ENCODE peak calls at places on chromosomes 7 and 10, in four cellular contexts. R is prostate gland, V is foreskin fibroblast, B is left ventricle myocardium inferior. N is an unnamed sample.

GRCh38 chr7:56028942-56029630 is 22.2 kb downstream of the PSPH start:
- DNase-seq in V (no peak), R (no peak), B (no peak), N (no peak)

GRCh38 chr10:79319372-79319771 is 27.9 kb upstream of the PPIF start:
- DNase-seq in V (no peak), B (no peak), R (no peak), N (no peak)

GRCh38 chr7:28183627-28184026 is 3.0 kb upstream of the JAZF1 start:
- DNase-seq in V (no peak), R (no peak), B (no peak), N (no peak)

GRCh38 chr7:70694357-70694908 is 437.5 kb upstream of the GALNT17 start:
- DNase-seq in B (peak; percentile 42), V (no peak), R (peak; percentile 47), N (no peak)

GRCh38 chr7:112357136-112357535 is 93.1 kb upstream of the IFRD1 start:
- DNase-seq in V (no peak), B (no peak), R (no peak), N (no peak)

GRCh38 chr10:24891823-24892222 is 60.6 kb downstream of the PRTFDC1 start:
- DNase-seq in V (peak; percentile 82), B (no peak), R (no peak), N (peak; percentile 73)

GRCh38 chr10:85513450-85513849 is 853.1 kb downstream of the GRID1 start:
- DNase-seq in R (no peak), B (no peak), V (no peak), N (no peak)

GRCh38 chr10:62589689-62590088 is 214.8 kb upstream of the ADO start:
- DNase-seq in B (no peak), V (no peak), R (no peak), N (no peak)

GRCh38 chr7:155212301-155213015 is 85.2 kb upstream of the INSIG1 start:
- DNase-seq in V (no peak), B (no peak), R (no peak), N (no peak)

GRCh38 chr10:48316236-48316635 is 9.8 kb downstream of the MAPK8 start:
- DNase-seq in B (no peak), V (no peak), R (no peak), N (no peak)

GRCh38 chr10:25531662-25532061 is 356.9 kb downstream of the GPR158 start:
- DNase-seq in R (no peak), V (no peak), B (no peak), N (no peak)

GRCh38 chr7:148700693-148701092 is 2.0 kb downstream of the CUL1 start:
- DNase-seq in B (no peak), R (no peak), V (peak; percentile 42), N (no peak)

GRCh38 chr7:151877911-151878835 is 1.3 kb upstream of the PRKAG2 start:
- DNase-seq in R (no peak), V (no peak), B (no peak), N (no peak)

GRCh38 chr7:55077581-55078410 is 59.0 kb downstream of the EGFR start:
- DNase-seq in B (no peak), V (no peak), R (no peak), N (no peak)

GRCh38 chr7:90238017-90238416 is 7.0 kb upstream of the CFAP69 start:
- DNase-seq in V (no peak), R (no peak), B (no peak), N (no peak)

GRCh38 chr10:99975942-99976809 is 33.6 kb downstream of the DNMBP start:
- DNase-seq in B (no peak), R (no peak), V (peak; percentile 57), N (peak; percentile 74)

GRCh38 chr7:19107392-19108147 is 9.9 kb downstream of the TWIST1 start:
- DNase-seq in R (no peak), B (no peak), V (peak; percentile 84), N (no peak)

GRCh38 chr10:58531084-58531695 is 18.5 kb downstream of the BICC1 start:
- DNase-seq in V (peak; percentile 60), R (peak; percentile 38), B (no peak), N (peak; percentile 61)

GRCh38 chr7:136071106-136071505 is 93.9 kb upstream of the MTPN start:
- DNase-seq in B (no peak), V (no peak), R (no peak), N (no peak)

GRCh38 chr7:86598311-86598710 is 45.4 kb upstream of the GRM3 start:
- DNase-seq in B (no peak), R (no peak), V (no peak), N (no peak)

GRCh38 chr7:90726623-90727022 is 130.5 kb downstream of the CDK14 start:
- DNase-seq in R (peak; percentile 29), V (no peak), B (no peak), N (no peak)

GRCh38 chr10:4343798-4344370 is 482.1 kb upstream of the AKR1E2 start:
- DNase-seq in B (no peak), V (no peak), R (no peak), N (no peak)
- H3K4me3 ChIP-seq in B (peak overlapping the region; percentile 8), V (no peak overlapping the region), R (no peak overlapping the region), N (no peak overlapping the region)

DNA sequence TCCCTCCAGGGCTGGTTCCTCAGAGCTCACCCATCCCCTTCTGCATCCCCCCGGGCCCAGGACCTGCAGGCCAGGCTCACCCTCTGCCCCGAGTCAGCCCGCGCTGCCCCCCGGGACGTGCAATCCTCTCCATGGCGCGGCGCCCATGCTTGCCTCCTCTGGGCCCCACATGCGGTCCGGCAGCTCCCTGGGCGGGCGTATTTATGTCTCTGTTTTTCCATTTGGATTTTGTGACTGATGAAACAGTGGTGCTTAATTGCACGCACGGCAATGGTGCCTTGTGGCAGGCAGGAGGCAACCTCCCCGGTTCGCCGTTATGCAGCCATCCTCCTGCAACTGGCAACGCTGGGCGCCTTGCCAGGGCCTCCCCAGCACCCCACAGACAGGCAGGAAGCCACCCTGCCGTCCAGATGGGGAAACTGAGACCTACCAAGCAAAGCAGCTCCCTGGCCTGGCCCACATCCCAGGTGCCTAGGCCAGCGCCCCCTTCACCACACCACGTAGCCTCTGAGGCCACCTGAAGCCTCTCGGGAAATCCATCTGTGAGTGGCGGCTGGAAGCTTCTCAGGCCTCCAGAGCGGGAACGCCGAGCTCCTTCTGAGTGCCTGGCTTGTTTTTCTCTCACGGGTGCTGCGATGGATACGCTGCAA is 58.5 kb downstream of the UNCX start:
- DNase-seq in R (no peak), B (no peak), V (no peak), N (no peak)
- TF ChIP-seq CTCF in R (no peak), B (no peak), V (no peak), N (no peak)

GRCh38 chr7:128831178-128831993 is 1.2 kb downstream of the FLNC start:
- DNase-seq in B (peak; percentile 71), V (peak; percentile 74), R (no peak), N (no peak)
- H3K4me3 ChIP-seq in B (peak overlapping the region; percentile 76), V (peak overlapping the region; percentile 93), R (peak overlapping the region; percentile 43), N (peak overlapping the region; percentile 93)

GRCh38 chr7:132656846-132657776 is 80.8 kb upstream of the PLXNA4 start:
- DNase-seq in V (no peak), R (no peak), B (no peak), N (no peak)

GRCh38 chr7:132655071-132655761 is 78.9 kb upstream of the PLXNA4 start:
- DNase-seq in B (peak; percentile 33), R (peak; percentile 5), V (peak; percentile 52), N (no peak)

GRCh38 chr7:132653364-132653930 is 77.2 kb upstream of the PLXNA4 start:
- DNase-seq in V (no peak), B (no peak), R (no peak), N (no peak)

GRCh38 chr7:132652507-132652906 is 76.2 kb upstream of the PLXNA4 start:
- DNase-seq in B (no peak), V (no peak), R (no peak), N (no peak)

DNA sequence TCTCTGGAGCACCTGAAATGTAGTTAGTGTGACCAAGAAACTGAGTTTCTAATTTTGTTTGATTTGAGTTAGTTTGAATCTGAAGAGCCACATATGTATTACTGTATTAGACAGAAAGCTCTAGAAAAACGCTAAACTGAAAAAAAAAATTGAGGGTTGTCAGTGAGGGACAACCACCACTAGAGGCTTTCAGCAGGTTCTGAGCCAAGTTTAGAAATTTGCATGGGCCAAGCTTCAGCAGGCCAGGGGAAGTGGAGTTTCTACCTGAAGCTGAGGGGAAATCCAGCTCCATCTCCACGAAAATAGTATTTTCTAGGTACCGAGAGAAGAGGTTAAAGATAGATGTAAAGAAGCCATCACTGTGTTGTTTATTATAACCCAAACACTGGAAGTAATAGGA is 77.9 kb upstream of the PLXNA4 start:
- DNase-seq in V (peak; percentile 18), R (no peak), B (no peak), N (no peak)
- TF ChIP-seq CTCF in V (peak; percentile 9), R (no peak), B (peak; percentile 34), N (peak; percentile 29)

GRCh38 chr10:114404171-114405010 is at the start of gene AFAP1L2:
- DNase-seq in B (peak; percentile 50), V (no peak), R (no peak), N (no peak)

GRCh38 chr10:114403545-114404161 is 649 bp downstream of the AFAP1L2 start:
- DNase-seq in R (no peak), V (no peak), B (peak; percentile 37), N (no peak)

GRCh38 chr10:114402871-114403544 is 1.3 kb downstream of the AFAP1L2 start:
- DNase-seq in R (no peak), V (no peak), B (no peak), N (no peak)

GRCh38 chr10:114406455-114406854 is 2.2 kb upstream of the AFAP1L2 start:
- DNase-seq in V (no peak), R (no peak), B (no peak), N (no peak)

GRCh38 chr10:114405011-114405350 is 679 bp upstream of the AFAP1L2 start:
- DNase-seq in B (no peak), V (no peak), R (no peak), N (no peak)
- H3K4me3 ChIP-seq in B (peak overlapping the region; percentile 75), V (no peak overlapping the region), R (peak overlapping the region; percentile 64), N (no peak overlapping the region)

DNA sequence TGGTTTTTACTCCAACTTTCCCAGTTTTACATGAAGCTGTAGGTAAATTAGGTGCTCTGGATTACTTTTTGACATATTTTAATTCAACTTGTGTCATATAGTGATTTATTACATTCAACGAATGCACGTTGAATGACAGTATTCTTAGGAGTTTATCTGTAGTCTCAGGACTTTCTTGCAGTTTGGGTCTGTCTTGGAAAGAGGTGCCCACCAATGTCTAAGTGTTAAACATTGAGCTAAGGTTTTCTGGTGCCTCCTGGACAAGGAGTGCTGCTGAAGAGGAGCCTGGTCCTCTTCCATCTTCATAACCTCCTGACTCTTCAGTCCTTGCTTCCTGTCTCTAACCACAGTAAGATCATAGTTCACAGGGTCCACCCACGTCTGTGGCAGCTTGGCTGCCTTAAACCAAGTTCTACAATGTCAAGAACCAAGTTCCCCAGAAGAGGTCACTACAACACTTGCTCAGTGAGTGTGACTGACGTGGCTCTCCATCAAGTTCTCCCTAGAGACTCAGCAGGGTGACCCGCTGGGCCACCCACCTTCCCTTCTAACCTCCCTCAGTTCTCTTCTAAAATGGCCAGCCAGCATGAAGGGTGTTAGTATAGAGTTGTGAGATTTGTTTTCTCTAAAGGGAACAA is 6.1 kb downstream of the NPY start:
- DNase-seq in B (no peak), R (no peak), V (peak; percentile 4), N (no peak)
- TF ChIP-seq CTCF in B (peak; percentile 39), R (no peak), V (no peak), N (peak; percentile 16)

DNA sequence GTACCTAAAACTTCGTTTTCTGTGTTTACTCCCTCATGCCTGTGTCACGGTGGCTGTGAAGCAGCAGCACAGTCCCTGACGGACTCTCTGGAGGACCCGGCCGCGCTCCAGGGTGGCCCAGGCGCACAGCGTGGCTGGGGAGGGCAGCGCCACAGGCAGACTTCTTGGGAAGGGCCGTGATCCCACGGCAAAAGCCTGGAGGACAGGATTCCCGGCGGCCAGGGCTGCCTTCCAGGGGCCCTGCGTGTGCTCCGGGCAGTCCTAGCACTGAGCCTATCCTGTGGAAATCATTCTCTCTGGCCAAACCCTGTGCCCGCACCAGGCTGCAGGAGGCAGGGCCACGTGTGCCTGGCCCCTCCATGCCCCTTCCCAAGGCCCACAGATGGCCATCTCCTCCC is 244.2 kb downstream of the MAD1L1 start:
- DNase-seq in V (no peak), B (no peak), R (no peak), N (no peak)
- H3K4me3 ChIP-seq in V (no peak overlapping the region), B (no peak overlapping the region), R (no peak overlapping the region), N (no peak overlapping the region)

N was measured in HFF-Myc.